ENCODE peak calls at places on chromosome 14, in four cellular contexts. H is heart left ventricle, N is right cardiac atrium, Y is RWPE2. U is an unnamed sample.

GRCh38 chr14:36212577-36212976 is 36.1 kb upstream of the PTCSC3 start:
- ATAC-seq in N (no peak), Y (no peak), H (no peak), U (no peak)

GRCh38 chr14:73237786-73238261 is 518 bp downstream of the PAPLN start:
- ATAC-seq in H (peak), Y (peak), N (peak), U (peak)

GRCh38 chr14:103868242-103868897 is 21.0 kb upstream of the PPP1R13B start:
- ATAC-seq in N (no peak), Y (peak), H (no peak), U (no peak)

GRCh38 chr14:102868956-102869531 is 53.4 kb upstream of the AMN start:
- ATAC-seq in N (no peak), H (no peak), Y (no peak), U (no peak)

GRCh38 chr14:75495399-75495798 is 26.9 kb upstream of the BATF start:
- ATAC-seq in N (no peak), Y (no peak), H (no peak), U (no peak)

GRCh38 chr14:95248422-95248821 is 71.3 kb downstream of the CLMN start:
- ATAC-seq in Y (no peak), N (no peak), H (no peak), U (no peak)

GRCh38 chr14:61719344-61720301 is 24.3 kb downstream of the HIF1A start:
- ATAC-seq in H (peak), N (no peak), Y (no peak), U (no peak)

GRCh38 chr14:50829472-50830043 is 1.4 kb downstream of the NIN start:
- ATAC-seq in H (no peak), Y (no peak), N (no peak), U (no peak)

GRCh38 chr14:25132094-25132493 is 82.1 kb upstream of the STXBP6 start:
- ATAC-seq in N (no peak), Y (no peak), H (no peak), U (no peak)

GRCh38 chr14:77603654-77604270 is 12.7 kb downstream of the SPTLC2 start:
- ATAC-seq in N (peak), H (peak), Y (peak), U (no peak)

GRCh38 chr14:56119221-56119967 is 1.2 kb downstream of the PELI2 start:
- ATAC-seq in H (peak), Y (peak), N (peak), U (peak)

GRCh38 chr14:33979613-33980276 is 28.9 kb upstream of the EGLN3 start:
- ATAC-seq in N (no peak), H (no peak), Y (no peak), U (no peak)

GRCh38 chr14:38556321-38556720 is 300.4 kb upstream of the CLEC14A start:
- ATAC-seq in H (no peak), Y (no peak), N (no peak), U (no peak)

GRCh38 chr14:99972748-99973466 is 92.3 kb upstream of the EVL start:
- ATAC-seq in N (no peak), Y (no peak), H (no peak), U (no peak)

GRCh38 chr14:81187832-81188522 is 32.8 kb downstream of the GTF2A1 start:
- ATAC-seq in Y (no peak), N (no peak), H (no peak), U (no peak)

GRCh38 chr14:94572637-94573303 is 8.5 kb upstream of the SERPINA5 start:
- ATAC-seq in N (no peak), Y (no peak), H (no peak), U (no peak)

GRCh38 chr14:25394791-25395391 is 344.9 kb upstream of the STXBP6 start:
- ATAC-seq in Y (no peak), N (peak), H (no peak), U (no peak)

GRCh38 chr14:59407246-59407615 is 57.9 kb downstream of the GPR135 start:
- ATAC-seq in N (peak), H (peak), Y (peak), U (peak)

GRCh38 chr14:100872241-100872640 is 31.3 kb downstream of the RTL1 start:
- ATAC-seq in H (peak), Y (no peak), N (no peak), U (no peak)

GRCh38 chr14:65251213-65251612 is 148.9 kb upstream of the MAX start:
- ATAC-seq in Y (peak), H (peak), N (peak), U (peak)

GRCh38 chr14:96424104-96424989 is 32.4 kb downstream of the AK7 start:
- ATAC-seq in N (peak), Y (peak), H (peak), U (peak)

GRCh38 chr14:87443787-87444186 is 549.2 kb downstream of the GALC start:
- ATAC-seq in H (peak), Y (peak), N (no peak), U (peak)

GRCh38 chr14:96119947-96120346 is 80.8 kb downstream of the C14orf132 start:
- ATAC-seq in N (no peak), Y (no peak), H (no peak), U (no peak)

GRCh38 chr14:97697772-97698171 is 900.6 kb downstream of the VRK1 start:
- ATAC-seq in N (no peak), H (no peak), Y (no peak), U (no peak)

GRCh38 chr14:63134801-63135200 is 69.4 kb upstream of the RHOJ start:
- ATAC-seq in N (no peak), Y (peak), H (no peak), U (no peak)

GRCh38 chr14:65073605-65074201 is 28.6 kb downstream of the MAX start:
- ATAC-seq in N (peak), H (peak), Y (no peak), U (no peak)

GRCh38 chr14:65117795-65118746 is 15.8 kb upstream of the MAX start:
- ATAC-seq in H (peak), Y (peak), N (peak), U (no peak)

GRCh38 chr14:105437723-105438500 is 18.3 kb downstream of the MTA1 start:
- ATAC-seq in Y (no peak), N (no peak), H (no peak), U (no peak)

GRCh38 chr14:30333934-30334333 is 225.0 kb upstream of the G2E3 start:
- ATAC-seq in N (no peak), Y (no peak), H (no peak), U (no peak)

GRCh38 chr14:50051106-50051505 is 65.3 kb downstream of the VCPKMT start:
- ATAC-seq in H (no peak), Y (peak), N (no peak), U (no peak)

GRCh38 chr14:102629011-102629444 is 36.6 kb downstream of the RCOR1 start:
- ATAC-seq in N (no peak), Y (no peak), H (no peak), U (no peak)

GRCh38 chr14:74211945-74212580 is 27.2 kb upstream of the VSX2 start:
- ATAC-seq in N (no peak), Y (no peak), H (no peak), U (no peak)

GRCh38 chr14:93973607-93974006 is 2.8 kb downstream of the ASB2 start:
- ATAC-seq in Y (no peak), N (peak), H (peak), U (no peak)